ENCODE peak calls at places on chromosomes 2 and 18, in eight cellular contexts. D is midbrain; F is EH; Q is fibroblast of gingiva; P is activated T-helper 1 cell treated with anti-CD3 and anti-CD28 coated beads, Interleukin-2, amount 50 U/mL, for 16 hours; L is HAP-1; C is left ventricle myocardium inferior; X is T1000. Z is an unnamed sample.

GRCh38 chr2:10161206-10161931 is 38.8 kb downstream of the RRM2 start:
- DNase-seq in F (peak), Q (no peak), C (no peak), P (no peak), D (no peak), L (no peak), X (no peak), Z (no peak)

GRCh38 chr18:39871976-39872375 is 2083.1 kb upstream of the PIK3C3 start:
- DNase-seq in C (no peak), X (no peak), L (no peak), D (no peak), P (no peak), F (no peak), Q (no peak), Z (no peak)

GRCh38 chr2:149617476-149617875 is 29.9 kb upstream of the MMADHC start:
- DNase-seq in C (no peak), L (no peak), F (peak), Q (no peak), D (no peak), X (no peak), P (no peak), Z (no peak)

GRCh38 chr2:85536479-85536878 is 2.5 kb upstream of the MAT2A start:
- DNase-seq in C (no peak), Q (peak), X (peak), P (no peak), L (no peak), D (no peak), F (peak), Z (no peak)

GRCh38 chr2:171316220-171316619 is 117.6 kb downstream of the METTL8 start:
- DNase-seq in P (no peak), L (no peak), C (no peak), Q (no peak), F (no peak), D (no peak), X (no peak), Z (no peak)

GRCh38 chr2:196131384-196131861 is 40.0 kb downstream of the STK17B start:
- DNase-seq in D (no peak), C (no peak), L (peak), F (peak), Q (peak), P (peak), X (no peak), Z (no peak)

GRCh38 chr2:18623782-18624181 is 34.4 kb upstream of the NT5C1B start:
- DNase-seq in F (peak), P (no peak), L (no peak), D (no peak), Q (peak), X (no peak), C (no peak), Z (no peak)

GRCh38 chr2:32772623-32773221 is 144.9 kb downstream of the TTC27 start:
- DNase-seq in D (peak), L (peak), Q (peak), X (no peak), C (no peak), F (peak), P (no peak), Z (no peak)

GRCh38 chr2:239305771-239306170 is 95.0 kb downstream of the HDAC4 start:
- DNase-seq in C (no peak), Q (no peak), L (no peak), X (no peak), P (no peak), F (no peak), D (no peak), Z (no peak)

GRCh38 chr2:37829202-37829601 is 95.9 kb upstream of the RMDN2 start:
- DNase-seq in L (no peak), Q (peak), D (no peak), X (peak), P (no peak), F (peak), C (peak), Z (no peak)

Z was measured in naive B cell.